ENCODE peak calls at places on chromosomes 11 and 22, in five cellular contexts. L is tibial nerve, N is PC-9, D is body of pancreas, A is A549. F is an unnamed sample.

GRCh38 chr11:117547911-117548310 is 220.3 kb downstream of the CEP164 start:
- DNase-seq in N (no peak), D (no peak), A (no peak), L (no peak), F (no peak)

GRCh38 chr11:64534950-64535349 is 56.1 kb upstream of the SLC22A12 start:
- DNase-seq in D (no peak), L (no peak), N (no peak), A (no peak), F (no peak)

GRCh38 chr22:37887610-37888378 is 18.3 kb upstream of the MICALL1 start:
- DNase-seq in D (no peak), N (peak; percentile 100), L (no peak), A (no peak), F (no peak)

GRCh38 chr11:3155691-3156258 is 9.3 kb downstream of the OSBPL5 start:
- DNase-seq in L (no peak), N (no peak), D (no peak), A (no peak), F (no peak)

GRCh38 chr11:47234669-47235075 is 13.9 kb downstream of the ACP2 start:
- DNase-seq in A (no peak), D (peak; percentile 88), L (no peak), N (no peak), F (no peak)

GRCh38 chr11:46363455-46363920 is 16.2 kb downstream of the DGKZ start:
- DNase-seq in N (peak; percentile 89), A (no peak), D (no peak), L (no peak), F (no peak)

GRCh38 chr11:131684111-131685060 is 314.0 kb downstream of the NTM start:
- DNase-seq in D (no peak), A (no peak), L (no peak), N (no peak), F (no peak)

GRCh38 chr11:62689421-62690183 is at the start of gene LRRN4CL:
- DNase-seq in A (no peak), D (no peak), L (peak; percentile 79), N (no peak), F (no peak)

GRCh38 chr11:45181595-45182550 is 35.4 kb downstream of the PRDM11 start:
- DNase-seq in A (no peak), L (no peak), D (no peak), N (no peak), F (no peak)

GRCh38 chr11:99325807-99326206 is 305.1 kb downstream of the CNTN5 start:
- DNase-seq in A (peak; percentile 2), L (no peak), D (no peak), N (peak; percentile 74), F (peak; percentile 4)

GRCh38 chr11:32893091-32893946 is 708 bp downstream of the QSER1 start:
- DNase-seq in N (no peak), A (peak; percentile 43), D (peak; percentile 53), L (peak; percentile 29), F (no peak)

GRCh38 chr11:39807904-39808303 is 1651.5 kb downstream of the LRRC4C start:
- DNase-seq in A (no peak), N (no peak), D (no peak), L (no peak), F (no peak)
- H3K9me3 ChIP-seq in A (no peaks in the 10 kb centered on the region), N (no peaks in the 10 kb centered on the region), D (no peaks in the 10 kb centered on the region), L (peaks cover 4% of the 10 kb centered on the region), F (peaks cover 2% of the 10 kb centered on the region)

GRCh38 chr22:47437110-47437509 is 674.7 kb downstream of the TBC1D22A start:
- DNase-seq in D (no peak), N (no peak), L (no peak), A (no peak), F (no peak)

GRCh38 chr22:47435826-47436225 is 673.4 kb downstream of the TBC1D22A start:
- DNase-seq in D (no peak), L (no peak), A (no peak), N (no peak), F (no peak)

GRCh38 chr22:47433627-47434026 is 671.2 kb downstream of the TBC1D22A start:
- DNase-seq in N (no peak), D (no peak), A (no peak), L (no peak), F (no peak)

GRCh38 chr22:47434336-47435203 is 672.1 kb downstream of the TBC1D22A start:
- DNase-seq in A (no peak), N (no peak), D (no peak), L (no peak), F (no peak)

DNA sequence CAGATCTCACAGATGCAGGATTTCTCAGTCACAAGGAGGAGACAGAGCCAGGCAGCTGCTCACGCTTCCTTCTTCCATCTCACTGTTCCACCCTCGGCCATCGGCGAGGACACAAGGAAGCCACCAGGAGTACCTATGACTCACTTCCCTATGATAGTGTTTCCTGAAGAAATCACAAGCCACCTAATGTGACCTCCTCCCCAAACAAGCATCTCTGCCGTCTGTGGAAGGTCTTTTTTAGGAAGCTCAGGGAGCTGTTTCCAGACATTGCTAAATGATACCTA is 672.7 kb downstream of the TBC1D22A start:
- DNase-seq in D (no peak), A (no peak), L (no peak), N (no peak), F (no peak)
- H3K9me3 ChIP-seq in D (peaks cover 4% of the 10 kb centered on the region), A (peaks cover 9% of the 10 kb centered on the region), L (no peaks in the 10 kb centered on the region), N (no peaks in the 10 kb centered on the region), F (peaks cover 7% of the 10 kb centered on the region)

GRCh38 chr11:114614127-114614720 is 18.6 kb upstream of the NXPE4 start:
- DNase-seq in D (no peak), A (no peak), L (no peak), N (no peak), F (no peak)

GRCh38 chr11:114617157-114618124 is 21.9 kb upstream of the NXPE4 start:
- DNase-seq in D (no peak), N (no peak), L (no peak), A (no peak), F (no peak)

GRCh38 chr11:114615448-114616361 is 20.1 kb upstream of the NXPE4 start:
- DNase-seq in D (no peak), N (no peak), L (no peak), A (no peak), F (no peak)

GRCh38 chr11:114618139-114618538 is 22.6 kb upstream of the NXPE4 start:
- DNase-seq in N (no peak), A (no peak), D (no peak), L (no peak), F (no peak)

GRCh38 chr11:114616516-114616915 is 20.9 kb upstream of the NXPE4 start:
- DNase-seq in N (no peak), A (no peak), D (no peak), L (no peak), F (no peak)
- H3K9me3 ChIP-seq in N (no peaks in the 10 kb centered on the region), A (no peaks in the 10 kb centered on the region), D (no peaks in the 10 kb centered on the region), L (no peaks in the 10 kb centered on the region), F (peaks cover 2% of the 10 kb centered on the region)

GRCh38 chr11:37560346-37560745 is 962.3 kb upstream of the RAG2 start:
- DNase-seq in D (no peak), A (no peak), N (peak; percentile 48), L (no peak), F (no peak)

GRCh38 chr11:37552284-37552683 is 954.2 kb upstream of the RAG2 start:
- DNase-seq in N (no peak), D (no peak), L (no peak), A (no peak), F (no peak)

DNA sequence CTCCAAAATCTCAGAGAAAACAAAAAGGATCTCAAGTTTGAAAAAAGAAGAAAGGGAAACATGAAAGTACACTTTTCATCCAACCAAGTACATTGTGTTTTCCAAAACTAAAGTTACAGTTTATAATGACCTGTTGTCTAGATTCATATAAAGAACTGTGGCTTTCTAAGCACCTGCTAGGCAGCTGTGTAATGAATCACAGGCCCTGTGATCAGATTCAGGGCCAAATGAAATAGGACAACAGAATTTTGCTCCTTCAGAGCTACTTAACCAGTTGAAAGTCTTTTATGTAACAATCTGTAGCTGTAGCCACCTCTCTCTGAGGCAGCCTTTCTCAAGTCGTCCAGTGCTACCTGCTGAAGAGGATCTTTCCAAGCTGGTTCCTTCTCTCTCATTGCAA is 960.0 kb upstream of the RAG2 start:
- DNase-seq in D (no peak), A (no peak), L (no peak), N (no peak), F (no peak)
- H3K9me3 ChIP-seq in D (no peaks in the 10 kb centered on the region), A (no peaks in the 10 kb centered on the region), L (no peaks in the 10 kb centered on the region), N (no peaks in the 10 kb centered on the region), F (no peaks in the 10 kb centered on the region)